ENCODE peak calls at places on chromosome 18, in four cellular contexts. One of them, this sample, is unnamed.

GRCh38 chr18:13376841-13377351 is 158.3 kb downstream of the LDLRAD4 start:
- DNase-seq in HCT116: no peak
- DNase-seq in SK-N-SH: no peak
- DNase-seq in GM23248: no peak
- DNase-seq in this sample: no peak

GRCh38 chr18:77103991-77104521 is 28.5 kb downstream of the MBP start:
- DNase-seq in HCT116: no peak
- DNase-seq in SK-N-SH: no peak
- DNase-seq in GM23248: peak; percentile 26
- DNase-seq in this sample: no peak

GRCh38 chr18:64639536-64639935 is 490.6 kb upstream of the LINC00305 start:
- DNase-seq in HCT116: no peak
- DNase-seq in SK-N-SH: no peak
- DNase-seq in GM23248: no peak
- DNase-seq in this sample: no peak

GRCh38 chr18:70337139-70337972 is 48.5 kb downstream of the SOCS6 start:
- DNase-seq in HCT116: peak; percentile 89
- DNase-seq in SK-N-SH: no peak
- DNase-seq in GM23248: peak; percentile 95
- DNase-seq in this sample: peak; percentile 10

GRCh38 chr18:14769381-14769780 is 21.4 kb downstream of the ANKRD30B start:
- DNase-seq in HCT116: no peak
- DNase-seq in SK-N-SH: no peak
- DNase-seq in GM23248: no peak
- DNase-seq in this sample: no peak

GRCh38 chr18:32469190-32469611 is 1.5 kb downstream of the GAREM1 start:
- DNase-seq in HCT116: peak; percentile 19
- DNase-seq in SK-N-SH: peak; percentile 66
- DNase-seq in GM23248: peak; percentile 59
- DNase-seq in this sample: peak; percentile 58

GRCh38 chr18:46632401-46633089 is 24.5 kb downstream of the LOXHD1 start:
- DNase-seq in HCT116: peak; percentile 53
- DNase-seq in SK-N-SH: no peak
- DNase-seq in GM23248: peak; percentile 59
- DNase-seq in this sample: no peak

GRCh38 chr18:61957801-61958516 is 65.2 kb upstream of the RNF152 start:
- DNase-seq in HCT116: no peak
- DNase-seq in SK-N-SH: no peak
- DNase-seq in GM23248: no peak
- DNase-seq in this sample: no peak

GRCh38 chr18:25164837-25165791 is 186.9 kb downstream of the ZNF521 start:
- DNase-seq in HCT116: no peak
- DNase-seq in SK-N-SH: no peak
- DNase-seq in GM23248: peak; percentile 55
- DNase-seq in this sample: peak; percentile 75

GRCh38 chr18:36532394-36532793 is 234.9 kb downstream of the FHOD3 start:
- DNase-seq in HCT116: no peak
- DNase-seq in SK-N-SH: no peak
- DNase-seq in GM23248: peak; percentile 88
- DNase-seq in this sample: no peak

GRCh38 chr18:38241736-38242135 is 676.1 kb upstream of the CELF4 start:
- DNase-seq in HCT116: no peak
- DNase-seq in SK-N-SH: no peak
- DNase-seq in GM23248: peak; percentile 0
- DNase-seq in this sample: no peak

GRCh38 chr18:73774836-73775509 is 372.7 kb downstream of the FBXO15 start:
- DNase-seq in HCT116: no peak
- DNase-seq in SK-N-SH: no peak
- DNase-seq in GM23248: no peak
- DNase-seq in this sample: no peak

GRCh38 chr18:3367491-3368091 is 82.4 kb upstream of the TGIF1 start:
- DNase-seq in HCT116: no peak
- DNase-seq in SK-N-SH: no peak
- DNase-seq in GM23248: peak; percentile 46
- DNase-seq in this sample: no peak

GRCh38 chr18:21443776-21444464 is 156.6 kb downstream of the ESCO1 start:
- DNase-seq in HCT116: no peak
- DNase-seq in SK-N-SH: no peak
- DNase-seq in GM23248: no peak
- DNase-seq in this sample: no peak

GRCh38 chr18:76708036-76708726 is 114.2 kb upstream of the ZNF236 start:
- DNase-seq in HCT116: no peak
- DNase-seq in SK-N-SH: no peak
- DNase-seq in GM23248: no peak
- DNase-seq in this sample: no peak

GRCh38 chr18:36843784-36844183 is 14.9 kb downstream of the KIAA1328 start:
- DNase-seq in HCT116: no peak
- DNase-seq in SK-N-SH: no peak
- DNase-seq in GM23248: no peak
- DNase-seq in this sample: peak; percentile 25

GRCh38 chr18:46401486-46402115 is 255.4 kb downstream of the LOXHD1 start:
- DNase-seq in HCT116: no peak
- DNase-seq in SK-N-SH: no peak
- DNase-seq in GM23248: no peak
- DNase-seq in this sample: no peak

GRCh38 chr18:74196220-74197119 is 48.1 kb downstream of the TIMM21 start:
- DNase-seq in HCT116: peak; percentile 42
- DNase-seq in SK-N-SH: peak; percentile 87
- DNase-seq in GM23248: peak; percentile 61
- DNase-seq in this sample: peak; percentile 61

GRCh38 chr18:77482190-77482928 is 232.7 kb downstream of the GALR1 start:
- DNase-seq in HCT116: no peak
- DNase-seq in SK-N-SH: no peak
- DNase-seq in GM23248: no peak
- DNase-seq in this sample: no peak

GRCh38 chr18:69330345-69330744 is 70.3 kb upstream of the DOK6 start:
- DNase-seq in HCT116: no peak
- DNase-seq in SK-N-SH: no peak
- DNase-seq in GM23248: no peak
- DNase-seq in this sample: no peak

GRCh38 chr18:13235981-13236380 is 17.4 kb downstream of the LDLRAD4 start:
- DNase-seq in HCT116: no peak
- DNase-seq in SK-N-SH: no peak
- DNase-seq in GM23248: no peak
- DNase-seq in this sample: no peak

GRCh38 chr18:26483633-26484032 is 64.7 kb downstream of the KCTD1 start:
- DNase-seq in HCT116: no peak
- DNase-seq in SK-N-SH: no peak
- DNase-seq in GM23248: no peak
- DNase-seq in this sample: no peak

GRCh38 chr18:13139885-13140450 is 78.6 kb upstream of the LDLRAD4 start:
- DNase-seq in HCT116: no peak
- DNase-seq in SK-N-SH: no peak
- DNase-seq in GM23248: no peak
- DNase-seq in this sample: no peak

GRCh38 chr18:40159141-40160017 is 1795.7 kb upstream of the PIK3C3 start:
- DNase-seq in HCT116: peak; percentile 16
- DNase-seq in SK-N-SH: peak; percentile 27
- DNase-seq in GM23248: peak; percentile 68
- DNase-seq in this sample: peak; percentile 51

GRCh38 chr18:46148810-46149209 is 44.6 kb downstream of the HAUS1 start:
- DNase-seq in HCT116: no peak
- DNase-seq in SK-N-SH: peak; percentile 70
- DNase-seq in GM23248: peak; percentile 71
- DNase-seq in this sample: peak; percentile 60

GRCh38 chr18:23453657-23454011 is 547 bp downstream of the RIOK3 start:
- DNase-seq in HCT116: no peak
- DNase-seq in SK-N-SH: no peak
- DNase-seq in GM23248: peak; percentile 78
- DNase-seq in this sample: no peak
- H4K20me1 ChIP-seq in HCT116: peaks cover 8% of the 10 kb centered on the region
- H4K20me1 ChIP-seq in SK-N-SH: peaks cover 47% of the 10 kb centered on the region
- H4K20me1 ChIP-seq in GM23248: peaks cover 20% of the 10 kb centered on the region
- H4K20me1 ChIP-seq in this sample: peaks cover 11% of the 10 kb centered on the region

GRCh38 chr18:34709631-34710429 is at the start of gene DTNA:
- DNase-seq in HCT116: no peak
- DNase-seq in SK-N-SH: peak; percentile 18
- DNase-seq in GM23248: peak; percentile 97
- DNase-seq in this sample: no peak

GRCh38 chr18:34710430-34711386 is 610 bp downstream of the DTNA start:
- DNase-seq in HCT116: no peak
- DNase-seq in SK-N-SH: peak; percentile 20
- DNase-seq in GM23248: peak; percentile 67
- DNase-seq in this sample: no peak

GRCh38 chr18:34709104-34709503 is 994 bp upstream of the DTNA start:
- DNase-seq in HCT116: no peak
- DNase-seq in SK-N-SH: no peak
- DNase-seq in GM23248: peak; percentile 90
- DNase-seq in this sample: no peak

GRCh38 chr18:34704823-34705222 is 5.3 kb upstream of the DTNA start:
- DNase-seq in HCT116: no peak
- DNase-seq in SK-N-SH: no peak
- DNase-seq in GM23248: no peak
- DNase-seq in this sample: no peak

GRCh38 chr18:34707670-34708069 is 2.4 kb upstream of the DTNA start:
- DNase-seq in HCT116: peak; percentile 70
- DNase-seq in SK-N-SH: no peak
- DNase-seq in GM23248: peak; percentile 95
- DNase-seq in this sample: no peak
- TF ChIP-seq EZH2phosphoT487 in HCT116: no peak
- TF ChIP-seq EZH2phosphoT487 in SK-N-SH: no peak
- TF ChIP-seq EZH2phosphoT487 in GM23248: no peak
- TF ChIP-seq EZH2phosphoT487 in this sample: no peak

GRCh38 chr18:55509631-55510372 is 78.2 kb downstream of the TCF4 start:
- DNase-seq in HCT116: no peak
- DNase-seq in SK-N-SH: no peak
- DNase-seq in GM23248: peak; percentile 88
- DNase-seq in this sample: peak; percentile 16
- H3K4me1 ChIP-seq in HCT116: no peaks in the 10 kb centered on the region
- H3K4me1 ChIP-seq in SK-N-SH: peaks cover 36% of the 10 kb centered on the region
- H3K4me1 ChIP-seq in GM23248: peaks cover 47% of the 10 kb centered on the region
- H3K4me1 ChIP-seq in this sample: no peaks in the 10 kb centered on the region

GRCh38 chr18:75209129-75209951 is at the start of gene PTGR3:
- DNase-seq in HCT116: peak; percentile 67
- DNase-seq in SK-N-SH: peak; percentile 93
- DNase-seq in GM23248: peak; percentile 85
- DNase-seq in this sample: peak; percentile 89
- H4K20me1 ChIP-seq in HCT116: no peaks in the 10 kb centered on the region
- H4K20me1 ChIP-seq in SK-N-SH: peaks cover 11% of the 10 kb centered on the region
- H4K20me1 ChIP-seq in GM23248: no peaks in the 10 kb centered on the region
- H4K20me1 ChIP-seq in this sample: no peaks in the 10 kb centered on the region

DNA sequence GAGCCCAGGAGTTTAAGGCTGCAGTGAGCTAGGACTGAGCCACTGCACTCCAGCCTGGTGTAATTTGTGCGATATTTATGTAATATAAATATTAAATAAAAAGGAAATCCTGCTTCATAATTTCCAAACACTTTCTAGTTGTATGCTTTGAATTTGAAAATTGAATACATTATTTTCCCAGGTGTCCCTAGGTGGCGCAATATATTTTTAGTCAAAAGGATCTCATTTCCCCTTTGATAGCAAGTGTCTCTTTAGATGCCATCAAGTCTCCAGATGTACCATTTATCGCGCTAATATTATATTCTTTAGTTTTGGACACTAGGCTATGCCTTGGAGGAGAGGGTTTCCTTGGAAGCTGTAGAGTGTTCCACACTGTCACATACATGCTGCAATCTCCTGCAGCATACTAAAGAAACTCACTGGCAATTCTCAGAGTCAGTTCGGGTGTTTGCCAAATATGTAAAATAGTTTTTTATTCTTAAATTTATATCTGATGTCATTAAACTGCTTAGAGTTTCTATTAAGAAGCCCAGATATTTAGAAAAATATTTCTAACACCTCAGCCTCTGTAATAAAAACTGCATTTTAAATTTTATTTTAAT is 5.6 kb upstream of the WDR7 start:
- DNase-seq in HCT116: peak; percentile 26
- DNase-seq in SK-N-SH: no peak
- DNase-seq in GM23248: peak; percentile 24
- DNase-seq in this sample: peak; percentile 43
- TF ChIP-seq EZH2phosphoT487 in HCT116: no peak
- TF ChIP-seq EZH2phosphoT487 in SK-N-SH: no peak
- TF ChIP-seq EZH2phosphoT487 in GM23248: no peak
- TF ChIP-seq EZH2phosphoT487 in this sample: no peak

GRCh38 chr18:63299837-63300787 is 19.5 kb downstream of the BCL2 start:
- DNase-seq in HCT116: no peak
- DNase-seq in SK-N-SH: no peak
- DNase-seq in GM23248: peak; percentile 23
- DNase-seq in this sample: no peak
- H3K4me1 ChIP-seq in HCT116: no peaks in the 10 kb centered on the region
- H3K4me1 ChIP-seq in SK-N-SH: peaks cover 6% of the 10 kb centered on the region
- H3K4me1 ChIP-seq in GM23248: no peaks in the 10 kb centered on the region
- H3K4me1 ChIP-seq in this sample: no peaks in the 10 kb centered on the region

GRCh38 chr18:78978336-78979057 is 1.1 kb upstream of the SALL3 start:
- DNase-seq in HCT116: no peak
- DNase-seq in SK-N-SH: no peak
- DNase-seq in GM23248: no peak
- DNase-seq in this sample: no peak
- H4K20me1 ChIP-seq in HCT116: no peaks in the 10 kb centered on the region
- H4K20me1 ChIP-seq in SK-N-SH: peaks cover 3% of the 10 kb centered on the region
- H4K20me1 ChIP-seq in GM23248: no peaks in the 10 kb centered on the region
- H4K20me1 ChIP-seq in this sample: no peaks in the 10 kb centered on the region

GRCh38 chr18:9952633-9953416 is 39.0 kb downstream of the VAPA start:
- DNase-seq in HCT116: no peak
- DNase-seq in SK-N-SH: no peak
- DNase-seq in GM23248: peak; percentile 50
- DNase-seq in this sample: no peak

GRCh38 chr18:9950289-9951016 is 36.6 kb downstream of the VAPA start:
- DNase-seq in HCT116: no peak
- DNase-seq in SK-N-SH: no peak
- DNase-seq in GM23248: peak; percentile 40
- DNase-seq in this sample: no peak

GRCh38 chr18:9949861-9950260 is 36.0 kb downstream of the VAPA start:
- DNase-seq in HCT116: no peak
- DNase-seq in SK-N-SH: no peak
- DNase-seq in GM23248: no peak
- DNase-seq in this sample: no peak

GRCh38 chr18:9949315-9949714 is 35.5 kb downstream of the VAPA start:
- DNase-seq in HCT116: no peak
- DNase-seq in SK-N-SH: no peak
- DNase-seq in GM23248: no peak
- DNase-seq in this sample: no peak

GRCh38 chr18:9951022-9951859 is 37.4 kb downstream of the VAPA start:
- DNase-seq in HCT116: peak; percentile 55
- DNase-seq in SK-N-SH: peak; percentile 57
- DNase-seq in GM23248: peak; percentile 78
- DNase-seq in this sample: peak; percentile 29
- TF ChIP-seq EZH2phosphoT487 in HCT116: no peak
- TF ChIP-seq EZH2phosphoT487 in SK-N-SH: no peak
- TF ChIP-seq EZH2phosphoT487 in GM23248: no peak
- TF ChIP-seq EZH2phosphoT487 in this sample: no peak

DNA sequence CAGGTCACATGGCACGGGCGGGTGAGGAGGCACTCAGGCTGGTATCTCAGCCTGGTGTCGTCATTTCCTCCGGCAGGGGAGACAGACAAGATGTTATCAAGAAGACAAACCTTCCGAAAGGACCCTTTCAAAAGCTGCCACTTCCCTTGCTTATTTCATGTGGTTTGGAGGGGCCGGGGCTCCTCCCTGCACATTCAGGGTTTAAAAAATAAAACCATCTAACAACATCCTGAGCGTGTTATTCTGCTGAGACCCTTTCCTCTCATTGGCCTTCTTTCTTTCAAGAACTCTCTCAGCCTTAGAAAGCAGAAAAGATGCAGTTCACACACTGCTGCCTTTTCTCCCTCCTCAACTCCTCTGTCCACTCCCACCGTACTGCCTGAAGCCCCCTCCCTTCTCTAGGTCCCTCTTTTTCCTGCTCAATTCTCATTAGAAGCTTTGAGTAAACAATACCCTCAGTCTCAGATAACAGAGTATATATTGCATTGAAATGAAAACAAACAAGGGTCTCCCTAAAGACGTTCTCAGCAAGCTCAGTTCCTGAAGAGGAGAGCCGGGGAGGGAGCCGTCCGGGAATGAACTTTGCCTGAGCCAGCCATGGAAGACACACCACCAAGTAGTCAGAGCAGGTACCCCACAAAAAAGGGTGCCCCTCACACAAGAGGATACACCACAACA is 9.8 kb downstream of the SMAD7 start:
- DNase-seq in HCT116: no peak
- DNase-seq in SK-N-SH: peak; percentile 86
- DNase-seq in GM23248: no peak
- DNase-seq in this sample: peak; percentile 93
- H3K4me1 ChIP-seq in HCT116: peaks cover 97% of the 10 kb centered on the region
- H3K4me1 ChIP-seq in SK-N-SH: peaks cover 75% of the 10 kb centered on the region
- H3K4me1 ChIP-seq in GM23248: peaks cover 89% of the 10 kb centered on the region
- H3K4me1 ChIP-seq in this sample: peaks cover 71% of the 10 kb centered on the region

This sample was measured in MM.1S.